ENCODE peak calls at places on chromosome 20, in nine cellular contexts. M is HCT116, G is IMR-90, T is GM06990, O is cardiac muscle cell, A is type B pancreatic cell, R is GM23338, N is WERI-Rb-1, F is nephron progenitor cell. P is an unnamed sample.
A peak's percentile ranks its signal among the peaks of the same experiment; 100 is the strongest.

GRCh38 chr20:24109008-24109407 is 120.4 kb upstream of the GGTLC1 start:
- DNase-seq in R (peak; percentile 14), G (no peak), N (no peak), T (no peak), M (no peak), F (no peak), A (no peak), O (no peak), P (no peak)

GRCh38 chr20:9514461-9515210 is at the start of gene LAMP5:
- DNase-seq in R (peak; percentile 90), O (peak; percentile 9), T (no peak), G (peak; percentile 29), A (peak; percentile 76), M (no peak), F (peak; percentile 77), N (peak; percentile 79), P (no peak)

GRCh38 chr20:608970-609369 is 1.1 kb downstream of the TCF15 start:
- DNase-seq in F (no peak), N (no peak), O (no peak), G (no peak), M (no peak), T (no peak), R (no peak), A (no peak), P (no peak)

GRCh38 chr20:43915209-43916072 is 789 bp downstream of the TOX2 start:
- DNase-seq in R (peak; percentile 67), F (peak; percentile 43), M (no peak), T (peak; percentile 71), O (peak; percentile 46), N (no peak), A (no peak), G (peak; percentile 23), P (peak; percentile 67)

GRCh38 chr20:38536310-38536709 is 44.7 kb upstream of the ADIG start:
- DNase-seq in N (no peak), R (no peak), A (no peak), T (no peak), G (peak; percentile 74), O (no peak), F (no peak), M (no peak), P (no peak)

GRCh38 chr20:14963262-14963663 is 625.9 kb upstream of the FLRT3 start:
- DNase-seq in G (no peak), A (no peak), T (no peak), R (no peak), M (peak; percentile 26), F (no peak), N (no peak), O (peak; percentile 4), P (no peak)

GRCh38 chr20:38092260-38092857 is 58.8 kb downstream of the RPRD1B start:
- DNase-seq in T (no peak), G (no peak), O (peak; percentile 37), N (no peak), R (no peak), A (no peak), F (no peak), M (no peak), P (no peak)

GRCh38 chr20:35720165-35721123 is 21.2 kb downstream of the ROMO1 start:
- DNase-seq in M (no peak), G (no peak), N (no peak), R (no peak), A (no peak), F (no peak), O (no peak), T (no peak), P (no peak)

GRCh38 chr20:24781061-24781980 is 167.7 kb upstream of the CST7 start:
- DNase-seq in A (no peak), R (peak; percentile 44), T (no peak), F (peak; percentile 23), M (no peak), G (peak; percentile 36), N (peak; percentile 79), O (peak; percentile 43), P (no peak)

GRCh38 chr20:53927990-53928389 is 142.4 kb downstream of the BCAS1 start:
- DNase-seq in G (no peak), M (no peak), T (no peak), N (no peak), O (no peak), A (no peak), R (no peak), F (no peak), P (no peak)

GRCh38 chr20:32524871-32525501 is 60.1 kb downstream of the NOL4L start:
- DNase-seq in G (no peak), N (no peak), O (no peak), T (no peak), M (no peak), A (no peak), R (no peak), F (no peak), P (no peak)

GRCh38 chr20:17499041-17499440 is 32.1 kb downstream of the BFSP1 start:
- DNase-seq in F (no peak), N (no peak), A (peak; percentile 4), R (no peak), M (no peak), O (peak; percentile 8), G (peak; percentile 59), T (no peak), P (no peak)

GRCh38 chr20:58433759-58434158 is 44.7 kb downstream of the VAPB start:
- DNase-seq in T (no peak), N (no peak), R (no peak), A (no peak), F (no peak), G (peak; percentile 89), O (peak; percentile 83), M (no peak), P (no peak)

GRCh38 chr20:52749020-52749419 is 223.1 kb upstream of the TSHZ2 start:
- DNase-seq in O (peak; percentile 10), A (no peak), T (no peak), M (no peak), G (no peak), N (no peak), F (no peak), R (no peak), P (no peak)

GRCh38 chr20:52748235-52748950 is 223.8 kb upstream of the TSHZ2 start:
- DNase-seq in N (peak; percentile 27), F (no peak), A (no peak), M (no peak), R (no peak), O (peak; percentile 61), T (no peak), G (no peak), P (no peak)

GRCh38 chr20:52746768-52747167 is 225.4 kb upstream of the TSHZ2 start:
- DNase-seq in M (no peak), R (no peak), T (no peak), F (no peak), N (no peak), A (no peak), O (peak; percentile 27), G (no peak), P (no peak)

GRCh38 chr20:52746190-52746589 is 226.0 kb upstream of the TSHZ2 start:
- DNase-seq in O (peak; percentile 29), R (peak; percentile 76), M (no peak), G (no peak), A (no peak), F (no peak), T (no peak), N (peak; percentile 15), P (no peak)

GRCh38 chr20:52747736-52748135 is 224.4 kb upstream of the TSHZ2 start:
- DNase-seq in A (no peak), R (peak; percentile 75), O (peak; percentile 59), M (no peak), G (no peak), N (peak; percentile 44), T (no peak), F (peak; percentile 13), P (no peak)
- TF ChIP-seq CTCF in A (peak; percentile 59), R (peak; percentile 67), O (peak; percentile 53), M (no peak), G (no peak), N (peak; percentile 74), T (peak; percentile 37), F (peak; percentile 38), P (peak; percentile 24)

DNA sequence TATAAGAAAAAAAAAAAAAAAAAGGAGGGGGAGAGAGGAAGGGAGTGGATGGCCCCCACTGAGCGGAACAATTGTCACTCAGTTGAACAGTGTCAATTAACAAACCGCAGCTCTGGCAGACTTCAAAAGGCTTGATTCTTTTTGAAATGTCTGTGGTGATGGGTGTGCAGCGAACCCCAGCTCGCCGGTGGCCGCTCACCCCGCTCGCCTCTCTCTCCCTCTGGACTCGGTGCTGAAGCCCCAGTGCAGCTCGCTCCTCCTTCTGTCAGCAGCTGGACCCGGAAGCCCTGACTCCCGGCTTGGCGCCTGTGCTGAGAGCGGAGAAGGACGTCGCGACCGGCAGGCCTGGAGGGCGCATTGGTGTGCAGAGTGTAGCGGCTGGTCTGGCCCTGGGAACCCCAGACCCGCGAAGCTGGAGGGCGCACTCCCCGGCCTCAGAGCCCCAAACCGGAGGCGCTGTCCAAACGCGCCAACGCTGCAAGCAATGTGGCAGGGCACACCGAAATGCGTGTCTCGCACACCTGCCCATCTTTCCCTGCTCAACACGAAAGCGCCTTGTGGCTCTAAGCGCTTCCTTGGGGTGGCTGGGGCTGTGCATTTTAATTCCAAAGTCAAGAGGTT is 3.4 kb downstream of the LINC00237 start:
- DNase-seq in M (no peak), N (no peak), F (peak; percentile 49), G (peak; percentile 1), T (peak; percentile 38), O (peak; percentile 31), R (peak; percentile 81), A (no peak), P (peak; percentile 65)
- TF ChIP-seq CTCF in M (no peak), N (no peak), F (no peak), G (no peak), T (no peak), O (no peak), R (no peak), A (no peak), P (no peak)

DNA sequence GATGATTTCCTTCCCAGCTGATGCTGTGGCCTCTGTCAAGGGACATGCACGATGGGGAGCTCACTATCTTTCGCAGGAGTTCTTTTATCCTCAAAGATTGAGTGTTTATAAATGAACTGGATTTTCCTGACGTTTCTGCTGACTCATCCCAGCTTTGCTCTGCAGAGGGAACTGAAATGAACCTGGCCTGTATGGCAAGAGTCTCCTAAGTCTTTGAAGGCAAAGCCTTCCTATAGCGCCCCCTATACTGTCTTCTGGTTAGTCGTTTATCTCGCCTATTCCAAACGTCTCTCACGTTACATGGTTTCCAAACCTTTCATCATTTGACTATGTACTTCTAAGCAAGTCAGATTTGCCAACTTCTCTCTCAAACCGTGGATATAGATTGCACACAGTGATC is 565.3 kb downstream of the KIF16B start:
- DNase-seq in F (no peak), A (no peak), T (no peak), G (no peak), O (no peak), N (no peak), M (no peak), R (peak; percentile 74), P (no peak)
- TF ChIP-seq CTCF in F (no peak), A (no peak), T (no peak), G (no peak), O (no peak), N (peak; percentile 19), M (no peak), R (peak; percentile 59), P (no peak)

DNA sequence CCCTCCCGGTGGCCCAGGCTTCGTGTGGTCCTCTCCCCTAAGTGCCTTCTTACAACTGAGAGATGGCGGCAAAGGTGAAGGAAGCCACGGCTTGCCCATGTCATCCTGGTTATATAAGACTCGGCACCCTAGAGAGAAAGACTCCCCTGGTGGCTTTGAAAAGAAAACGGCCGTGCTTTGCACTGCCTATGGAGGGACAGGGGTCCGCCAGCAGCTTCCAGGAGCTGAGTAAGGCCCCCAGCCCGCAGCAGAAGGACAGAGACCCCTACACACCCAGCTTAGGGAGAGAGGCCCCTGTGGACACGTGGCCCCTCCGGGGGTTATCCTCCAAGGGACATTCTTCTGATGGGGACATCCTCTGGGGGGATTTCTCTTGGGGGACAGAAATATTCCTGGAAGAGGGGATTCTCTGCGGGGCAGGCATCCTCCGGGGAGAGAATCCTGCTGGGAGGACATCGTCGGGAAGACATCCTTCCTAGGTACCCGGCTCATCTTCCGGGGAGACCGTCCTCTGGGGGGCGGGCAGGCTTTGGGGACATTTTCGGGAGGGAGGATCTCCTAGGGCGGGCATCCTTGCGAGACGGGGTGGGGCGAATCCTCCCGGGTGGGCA is 509 bp upstream of the OGFR start:
- DNase-seq in O (no peak), N (no peak), G (no peak), M (no peak), R (no peak), T (no peak), F (no peak), A (no peak), P (no peak)
- TF ChIP-seq CTCF in O (no peak), N (no peak), G (no peak), M (peak; percentile 15), R (no peak), T (peak; percentile 22), F (no peak), A (peak; percentile 19), P (no peak)

P was measured in GM13976.